ENCODE peak calls at places on chromosomes 13 and 19, in four cellular contexts. G is transverse colon, B is K562, S is stomach. F is an unnamed sample. For H3K4me1 and H3K9me3, the result is how much of the 10 kb centered on the place peaks cover.

GRCh38 chr13:33235078-33235477 is 50.5 kb downstream of the STARD13 start:
- DNase-seq in G (no peak), B (no peak), S (no peak), F (no peak)

GRCh38 chr19:33804021-33804799 is 7.5 kb downstream of the KCTD15 start:
- DNase-seq in G (peak), B (no peak), S (peak), F (peak)

GRCh38 chr13:27053902-27054595 is 117.6 kb downstream of the USP12 start:
- DNase-seq in G (no peak), B (no peak), S (no peak), F (no peak)

GRCh38 chr13:39655041-39655568 is 357 bp upstream of the COG6 start:
- DNase-seq in G (no peak), B (no peak), S (no peak), F (no peak)

GRCh38 chr13:91540157-91540736 is 141.8 kb downstream of the GPC5 start:
- DNase-seq in G (no peak), B (peak), S (no peak), F (no peak)

GRCh38 chr13:21676611-21677021 is 5.7 kb downstream of the FGF9 start:
- DNase-seq in G (peak), B (no peak), S (peak), F (no peak)

GRCh38 chr19:2969104-2969504 is 8.3 kb upstream of the TLE6 start:
- DNase-seq in G (peak), B (peak), S (peak), F (peak)

GRCh38 chr19:52527954-52528326 is 472 bp downstream of the ZNF808 start:
- DNase-seq in G (peak), B (peak), S (no peak), F (no peak)

GRCh38 chr13:44583126-44583525 is 7.0 kb upstream of the TSC22D1 start:
- DNase-seq in G (no peak), B (no peak), S (no peak), F (no peak)

GRCh38 chr19:30082611-30083010 is 140.6 kb downstream of the URI1 start:
- DNase-seq in G (no peak), B (no peak), S (no peak), F (no peak)

GRCh38 chr19:46546194-46546896 is 50.7 kb upstream of the PNMA8B start:
- DNase-seq in G (peak), B (peak), S (peak), F (peak)

GRCh38 chr19:11538232-11539036 is at the start of gene CNN1:
- DNase-seq in G (peak), B (peak), S (peak), F (peak)

GRCh38 chr19:6076675-6077463 is 33.4 kb downstream of the RFX2 start:
- DNase-seq in G (no peak), B (no peak), S (no peak), F (no peak)

GRCh38 chr19:30069535-30070197 is 127.6 kb downstream of the URI1 start:
- DNase-seq in G (peak), B (no peak), S (peak), F (no peak)

GRCh38 chr19:29967623-29968022 is 25.6 kb downstream of the URI1 start:
- DNase-seq in G (no peak), B (no peak), S (no peak), F (no peak)

GRCh38 chr19:38190061-38190460 is 34.0 kb downstream of the DPF1 start:
- DNase-seq in G (no peak), B (peak), S (no peak), F (no peak)

GRCh38 chr19:33212024-33212772 is 13.5 kb downstream of the SLC7A10 start:
- DNase-seq in G (no peak), B (no peak), S (no peak), F (no peak)

GRCh38 chr19:55257461-55258411 is 1.1 kb downstream of the PPP6R1 start:
- DNase-seq in G (no peak), B (peak), S (no peak), F (no peak)

GRCh38 chr13:47281981-47282380 is 385.1 kb upstream of the HTR2A start:
- DNase-seq in G (no peak), B (no peak), S (no peak), F (no peak)

GRCh38 chr13:77437267-77437666 is 98.2 kb upstream of the SCEL start:
- DNase-seq in G (no peak), B (no peak), S (no peak), F (no peak)

GRCh38 chr19:48938256-48938655 is 4.8 kb downstream of the DHDH start:
- DNase-seq in G (no peak), B (no peak), S (no peak), F (no peak)

GRCh38 chr19:49020931-49021895 is 2.9 kb downstream of the CGB3 start:
- DNase-seq in G (no peak), B (no peak), S (no peak), F (no peak)

GRCh38 chr13:44313674-44314073 is 60.0 kb upstream of the SERP2 start:
- DNase-seq in G (no peak), B (no peak), S (no peak), F (no peak)

GRCh38 chr13:114063545-114064515 is 68.6 kb downstream of the RASA3 start:
- DNase-seq in G (peak), B (peak), S (peak), F (peak)

GRCh38 chr19:35352177-35352447 is 4.4 kb downstream of the FFAR1 start:
- DNase-seq in G (no peak), B (no peak), S (no peak), F (no peak)

GRCh38 chr13:93736111-93736510 is 509.5 kb downstream of the GPC6 start:
- DNase-seq in G (no peak), B (no peak), S (no peak), F (no peak)

GRCh38 chr19:40217027-40217810 is 965 bp downstream of the TTC9B start:
- DNase-seq in G (peak), B (peak), S (peak), F (no peak)

GRCh38 chr13:21130116-21130515 is 46.2 kb downstream of the SKA3 start:
- DNase-seq in G (no peak), B (no peak), S (no peak), F (no peak)

GRCh38 chr19:3494051-3494450 is 6.4 kb downstream of the DOHH start:
- DNase-seq in G (no peak), B (peak), S (peak), F (no peak)

GRCh38 chr19:5144545-5145179 is 175.7 kb downstream of the KDM4B start:
- DNase-seq in G (no peak), B (no peak), S (no peak), F (no peak)

GRCh38 chr13:90640976-90641375 is 706.5 kb upstream of the MIR17HG start:
- DNase-seq in G (no peak), B (no peak), S (no peak), F (no peak)

GRCh38 chr19:1840541-1841115 is 7.7 kb downstream of the REXO1 start:
- DNase-seq in G (no peak), B (peak), S (no peak), F (no peak)
- H3K4me1 ChIP-seq in G (half or more), B (half or more), S (half or more), F (under half)

GRCh38 chr13:64293923-64294322 is 2878.3 kb upstream of the PCDH20 start:
- DNase-seq in G (no peak), B (no peak), S (no peak), F (no peak)

GRCh38 chr13:64289702-64290101 is 2874.1 kb upstream of the PCDH20 start:
- DNase-seq in G (no peak), B (no peak), S (no peak), F (no peak)
- H3K9me3 ChIP-seq in G (under half), B (under half), S (under half), F (under half)

GRCh38 chr19:8307400-8307964 is 676 bp downstream of the CD320 start:
- DNase-seq in G (peak), B (no peak), S (peak), F (no peak)
- TF ChIP-seq EP300 in G (no peak), B (no peak), S (no peak), F (no peak)

DNA sequence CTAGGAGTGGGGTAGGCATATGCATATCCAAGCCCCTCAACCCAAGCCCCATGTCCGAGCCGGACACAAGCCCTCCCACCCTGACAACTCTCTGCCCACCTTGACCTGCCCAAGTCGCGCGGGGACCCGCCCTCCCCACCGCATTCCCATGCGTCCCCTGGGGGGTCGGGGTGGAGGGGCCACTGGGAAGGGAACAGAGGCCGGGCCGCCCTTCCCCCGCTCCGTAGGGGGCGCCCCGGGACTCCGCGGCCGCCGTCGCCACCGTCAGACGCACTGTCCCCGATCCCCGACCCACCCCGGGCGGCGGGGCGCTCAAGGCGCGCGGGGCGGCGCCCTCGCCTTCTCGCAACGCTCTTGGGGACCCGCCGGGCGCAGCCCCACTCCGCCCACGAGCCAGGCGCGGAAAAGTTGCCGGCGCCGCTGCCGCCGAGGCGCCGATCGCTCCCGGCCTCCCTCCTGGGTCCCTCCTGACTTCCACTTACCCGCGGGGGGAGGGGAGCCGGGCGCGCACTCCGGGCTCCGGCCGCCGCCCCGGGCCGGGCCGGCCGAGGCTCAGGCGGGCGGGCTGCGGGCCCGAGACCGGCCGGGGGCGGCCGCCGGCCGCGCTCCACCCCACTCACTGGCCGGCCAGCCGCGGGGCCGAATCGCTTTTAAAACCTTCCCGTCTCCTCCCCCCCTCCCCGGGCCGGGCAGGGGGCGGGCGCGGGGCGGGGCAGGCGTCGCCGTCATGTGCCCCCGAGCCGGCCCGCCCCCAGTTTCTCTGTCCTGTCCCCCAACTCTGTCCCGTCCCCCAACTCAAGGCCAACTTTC is 34.4 kb upstream of the NANOS3 start:
- DNase-seq in G (peak), B (peak), S (peak), F (peak)
- H3K4me1 ChIP-seq in G (half or more), B (half or more), S (half or more), F (half or more)

GRCh38 chr13:19159761-19160420 is 21.7 kb downstream of the TUBA3C start:
- DNase-seq in G (no peak), B (no peak), S (no peak), F (no peak)
- H3K9me3 ChIP-seq in G (under half), B (under half), S (under half), F (under half)

DNA sequence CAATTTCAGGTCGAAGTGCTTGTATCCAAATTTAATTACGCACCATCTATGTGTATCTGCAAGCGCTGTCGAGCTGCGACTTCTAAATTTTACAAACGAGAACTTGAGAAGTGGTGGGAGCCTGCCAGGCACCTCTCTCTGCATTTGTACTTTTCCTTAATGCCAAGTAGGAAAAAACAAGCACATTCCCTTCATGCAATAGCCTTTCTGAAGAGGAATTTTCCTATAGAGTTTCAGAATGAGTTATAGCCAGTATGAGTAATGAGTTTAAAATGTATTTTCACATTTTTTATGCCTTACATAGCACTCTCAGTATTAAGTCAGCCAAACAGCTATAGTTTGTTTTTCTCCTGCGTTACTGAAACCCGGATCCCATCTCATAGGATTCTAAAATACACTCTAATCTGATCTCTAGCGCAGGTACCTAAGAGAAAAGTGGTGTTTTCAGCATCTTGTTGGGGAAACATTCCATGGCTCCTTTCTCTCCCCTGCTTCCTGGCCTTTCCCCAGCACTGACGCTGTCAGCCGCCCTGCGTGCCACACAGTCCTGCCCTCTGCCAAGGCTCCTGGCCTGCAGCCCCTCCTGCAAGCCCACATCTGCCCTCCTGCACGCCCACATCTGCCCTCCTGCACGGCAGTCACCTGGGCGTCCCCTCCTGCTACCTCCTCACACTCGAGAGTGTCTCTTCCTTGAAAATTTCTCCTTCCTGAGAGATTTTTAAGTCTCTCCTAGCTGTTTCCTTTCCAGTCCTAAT is 526.9 kb downstream of the MYO16 start:
- DNase-seq in G (no peak), B (no peak), S (no peak), F (no peak)
- TF ChIP-seq EP300 in G (no peak), B (no peak), S (no peak), F (no peak)

GRCh38 chr19:43763473-43763939 is 8.7 kb upstream of the SMG9 start:
- DNase-seq in G (no peak), B (no peak), S (no peak), F (no peak)

GRCh38 chr19:43762814-43763213 is 8.1 kb upstream of the SMG9 start:
- DNase-seq in G (no peak), B (no peak), S (no peak), F (no peak)

GRCh38 chr19:43765109-43765876 is 10.5 kb upstream of the SMG9 start:
- DNase-seq in G (peak), B (peak), S (peak), F (no peak)

GRCh38 chr19:43759515-43759914 is 4.8 kb upstream of the SMG9 start:
- DNase-seq in G (no peak), B (peak), S (no peak), F (no peak)

DNA sequence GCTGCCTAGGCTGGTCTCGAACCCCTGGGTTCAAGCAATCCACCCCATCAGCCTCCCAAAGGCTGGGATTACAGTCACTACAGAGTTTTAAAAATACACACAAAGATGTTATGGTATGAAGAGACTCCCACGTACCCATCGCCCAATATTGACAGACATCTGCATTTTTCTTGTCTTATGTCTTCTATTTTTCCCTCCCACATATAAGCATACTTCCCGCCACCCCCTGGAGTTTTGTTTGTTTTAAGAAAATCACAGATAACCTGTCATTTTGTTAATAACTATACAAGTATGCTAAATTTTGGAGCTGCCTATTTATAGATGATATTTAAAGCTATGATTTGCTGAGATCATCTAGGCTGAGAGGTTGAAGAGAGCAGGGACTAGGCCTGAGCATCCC is 6.2 kb upstream of the SMG9 start:
- DNase-seq in G (no peak), B (no peak), S (no peak), F (no peak)
- H3K4me1 ChIP-seq in G (under half), B (under half), S (under half), F (under half)

GRCh38 chr19:50911206-50912101 is at the start of gene KLK4:
- DNase-seq in G (no peak), B (no peak), S (no peak), F (no peak)

GRCh38 chr19:50909240-50910070 is 1.7 kb downstream of the KLK4 start:
- DNase-seq in G (peak), B (peak), S (peak), F (peak)

GRCh38 chr19:50906217-50906616 is 5.0 kb downstream of the KLK4 start:
- DNase-seq in G (peak), B (peak), S (peak), F (peak)

GRCh38 chr19:50910722-50911121 is 473 bp downstream of the KLK4 start:
- DNase-seq in G (no peak), B (no peak), S (no peak), F (no peak)

DNA sequence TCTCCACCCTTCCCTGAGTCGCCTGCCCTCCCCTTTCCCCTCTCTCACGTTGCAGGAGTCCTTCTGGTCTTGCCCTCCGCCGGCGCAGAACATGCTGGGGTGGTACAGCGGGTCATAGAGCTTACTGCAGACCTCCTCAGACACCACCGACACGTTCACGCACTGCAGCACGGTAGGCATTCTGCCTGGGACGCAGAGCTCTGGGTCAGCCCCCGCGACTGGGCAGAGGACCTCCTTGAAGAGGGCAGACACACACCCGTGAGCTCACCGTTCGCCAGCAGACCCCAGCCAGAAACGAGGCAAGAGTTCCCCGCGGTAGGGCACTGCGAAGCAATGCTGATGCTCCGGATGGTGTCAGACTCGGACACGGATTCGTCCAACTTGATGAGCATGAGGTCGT is 2.9 kb downstream of the KLK4 start:
- DNase-seq in G (no peak), B (no peak), S (no peak), F (no peak)
- H3K9me3 ChIP-seq in G (under half), B (under half), S (under half), F (under half)

DNA sequence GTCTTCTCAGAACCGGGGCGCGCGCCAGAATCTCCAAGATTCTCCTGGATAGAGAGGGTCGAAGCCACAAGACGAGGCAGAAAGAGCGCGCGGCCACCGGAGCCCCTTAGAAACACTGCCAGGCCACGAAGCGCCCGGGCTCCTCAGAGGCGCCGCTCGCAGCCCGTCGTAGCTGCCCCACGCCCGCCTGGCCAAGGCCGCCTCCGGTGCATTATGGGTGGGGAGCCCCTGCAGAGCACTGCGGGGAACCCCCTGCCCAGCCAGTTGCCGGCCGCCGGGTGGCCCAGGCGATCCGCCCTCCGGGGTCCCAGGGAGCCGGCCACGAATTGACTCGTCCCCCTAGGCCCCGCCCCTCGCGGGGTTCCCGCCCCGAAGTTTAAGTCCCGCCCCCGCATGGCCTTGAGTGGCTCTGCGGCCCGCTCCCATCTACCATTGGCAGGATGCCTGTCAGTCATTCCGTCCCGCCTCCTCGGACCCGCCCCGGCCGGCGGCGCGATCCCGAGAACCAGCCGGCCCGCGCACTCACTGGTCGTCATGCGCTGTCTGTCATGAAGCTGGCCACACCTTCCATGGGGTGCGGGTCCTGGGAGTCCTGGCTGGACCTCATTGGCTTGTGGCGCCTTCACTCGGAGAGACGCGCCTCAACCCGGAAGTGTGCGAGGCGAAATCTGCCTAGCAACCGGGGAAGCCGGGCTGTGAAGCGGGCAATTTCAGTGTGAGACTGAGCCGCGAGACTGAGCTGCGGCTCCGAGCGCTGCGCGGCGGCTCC is 20.2 kb upstream of the GATAD2A start:
- DNase-seq in G (peak), B (peak), S (peak), F (peak)
- TF ChIP-seq EP300 in G (no peak), B (no peak), S (no peak), F (peak)

DNA sequence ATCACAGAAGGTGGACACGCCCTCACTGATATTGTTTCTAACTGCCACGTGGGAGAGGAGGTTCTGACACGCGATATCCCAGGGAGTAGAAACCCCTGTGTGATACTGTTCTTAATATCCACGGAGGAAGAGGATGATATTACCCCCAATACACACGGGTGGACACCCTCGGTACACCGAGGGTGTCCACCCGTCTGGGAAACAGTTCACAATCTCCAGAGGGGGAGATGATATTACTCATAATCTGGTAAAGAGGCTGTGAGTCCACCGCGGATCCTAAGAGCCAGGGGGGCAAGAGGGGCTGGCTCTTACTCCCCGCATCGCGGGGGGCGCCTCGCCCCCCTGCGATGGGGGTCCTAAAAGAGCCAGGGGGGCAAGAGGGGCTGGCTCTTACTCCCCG is 29.6 kb upstream of the RGCC start:
- DNase-seq in G (no peak), B (no peak), S (no peak), F (no peak)
- H3K4me1 ChIP-seq in G (under half), B (under half), S (under half), F (under half)